ENCODE peak calls at places on chromosomes 3 and 15, in ten cellular contexts. S is stimulated activated CD4-positive, alpha-beta T cell treated with anti-CD3 and anti-CD28 coated beads, Interleukin-4, amount 100 ng/mL, for 1 hour; R is nephron progenitor cell; M is CD8-positive, alpha-beta memory T cell; P is RWPE1; V is mesendoderm; U is SHP77; Z is activated T-cell treated with anti-CD3 and anti-CD28 coated beads for 1 hour; B is activated CD8-positive, alpha-beta memory T cell treated with anti-CD3 and anti-CD28 coated beads, Interleukin-2, amount 50 U/mL, for 4 hours; T is stimulated activated CD8-positive, alpha-beta memory T cell treated with anti-CD3 and anti-CD28 coated beads, Interleukin-7, amount 100 ng/mL, for 24 hours. O is an unnamed sample.

GRCh38 chr3:123024056-123024455 is 3.5 kb downstream of the SEMA5B start:
- DNase-seq in R (no peak), B (no peak), S (no peak), U (no peak), M (no peak), T (no peak), P (no peak), V (no peak), Z (no peak), O (no peak)

GRCh38 chr3:196968233-196969000 is at the start of gene PIGZ:
- DNase-seq in V (no peak), U (no peak), S (peak), P (peak), T (no peak), B (peak), Z (peak), M (peak), R (peak), O (no peak)

GRCh38 chr15:81213982-81214381 is 17.3 kb downstream of the IL16 start:
- DNase-seq in T (no peak), V (no peak), S (no peak), P (no peak), M (no peak), U (no peak), R (no peak), B (no peak), Z (no peak), O (no peak)

GRCh38 chr3:26015752-26016151 is 225.9 kb downstream of the OXSM start:
- DNase-seq in U (no peak), S (no peak), B (no peak), T (no peak), M (no peak), R (no peak), V (peak), P (no peak), Z (no peak), O (peak)

GRCh38 chr3:138507524-138507923 is 73.1 kb downstream of the ESYT3 start:
- DNase-seq in P (no peak), Z (no peak), T (no peak), R (no peak), V (no peak), M (no peak), U (no peak), S (no peak), B (no peak), O (no peak)

GRCh38 chr3:5787863-5788488 is 600.5 kb downstream of the EDEM1 start:
- DNase-seq in T (no peak), B (no peak), P (no peak), U (peak), R (peak), S (no peak), Z (no peak), V (peak), M (no peak), O (peak)

GRCh38 chr15:86876387-86876786 is 796.7 kb downstream of the AGBL1 start:
- DNase-seq in P (no peak), S (no peak), B (no peak), U (no peak), T (no peak), M (no peak), V (no peak), R (no peak), Z (no peak), O (no peak)

GRCh38 chr3:100108464-100109079 is 5.7 kb downstream of the FILIP1L start:
- DNase-seq in B (no peak), Z (no peak), T (no peak), U (no peak), S (no peak), V (no peak), P (no peak), M (no peak), R (no peak), O (no peak)

GRCh38 chr15:74378853-74379252 is 11.4 kb upstream of the CYP11A1 start:
- DNase-seq in T (no peak), Z (no peak), S (peak), B (peak), M (no peak), R (no peak), P (no peak), V (no peak), U (no peak), O (peak)

GRCh38 chr3:172989373-172989772 is 151.7 kb downstream of the SPATA16 start:
- DNase-seq in R (no peak), S (no peak), T (no peak), B (no peak), V (no peak), U (no peak), P (no peak), Z (no peak), M (no peak), O (no peak)

GRCh38 chr3:122927726-122928125 is 99.8 kb downstream of the SEMA5B start:
- DNase-seq in T (no peak), M (no peak), Z (no peak), V (no peak), B (no peak), R (no peak), U (no peak), S (no peak), P (no peak), O (no peak)

GRCh38 chr3:109071349-109072142 is 46.4 kb downstream of the MORC1 start:
- DNase-seq in B (no peak), V (peak), T (no peak), P (no peak), Z (no peak), R (no peak), S (no peak), M (no peak), U (no peak), O (no peak)

GRCh38 chr15:68658151-68658550 is 79.4 kb downstream of the CORO2B start:
- DNase-seq in R (no peak), T (no peak), P (no peak), S (no peak), B (no peak), Z (no peak), V (no peak), U (no peak), M (no peak), O (no peak)

GRCh38 chr3:65946438-65946837 is 92.3 kb downstream of the MAGI1 start:
- DNase-seq in B (no peak), V (no peak), P (no peak), M (no peak), R (no peak), S (no peak), U (peak), T (no peak), Z (no peak), O (no peak)

GRCh38 chr3:143826296-143826695 is 22.0 kb downstream of the SLC9A9 start:
- DNase-seq in T (no peak), R (no peak), B (no peak), Z (no peak), P (no peak), S (no peak), V (no peak), M (no peak), U (no peak), O (no peak)

GRCh38 chr3:50211930-50212329 is 6.9 kb downstream of the SLC38A3 start:
- DNase-seq in R (no peak), M (no peak), T (no peak), P (no peak), V (no peak), Z (no peak), B (no peak), U (no peak), S (no peak), O (no peak)

GRCh38 chr3:160758929-160759577 is 3.0 kb downstream of the PPM1L start:
- DNase-seq in R (no peak), U (no peak), M (no peak), P (no peak), Z (no peak), T (no peak), B (no peak), S (no peak), V (no peak), O (no peak)

GRCh38 chr3:53045784-53046170 is at the start of gene SFMBT1:
- DNase-seq in T (peak), R (peak), M (peak), U (no peak), Z (peak), P (peak), S (peak), V (peak), B (peak), O (peak)

GRCh38 chr3:177553586-177553985 is 356.3 kb upstream of the TBL1XR1 start:
- DNase-seq in V (no peak), Z (no peak), P (no peak), S (no peak), U (no peak), M (no peak), R (no peak), T (no peak), B (no peak), O (no peak)

O was measured in ELF-1.